ENCODE peak calls at places on chromosome 21, in four cellular contexts. One of them, this sample, is unnamed.

GRCh38 chr21:40680311-40680710 is 166.6 kb downstream of the DSCAM start:
- DNase-seq in endodermal cell: no peak
- DNase-seq in psoas muscle: no peak
- DNase-seq in neural progenitor cell: peak; percentile 13
- DNase-seq in this sample: no peak

GRCh38 chr21:16532841-16533240 is 803.1 kb downstream of the USP25 start:
- DNase-seq in neural progenitor cell: no peak
- DNase-seq in endodermal cell: no peak
- DNase-seq in psoas muscle: no peak
- DNase-seq in this sample: no peak

GRCh38 chr21:32099812-32100416 is 178.9 kb downstream of the MIS18A start:
- DNase-seq in neural progenitor cell: peak; percentile 45
- DNase-seq in psoas muscle: no peak
- DNase-seq in endodermal cell: peak; percentile 56
- DNase-seq in this sample: no peak

GRCh38 chr21:27408826-27409225 is 441.9 kb upstream of the ADAMTS5 start:
- DNase-seq in neural progenitor cell: no peak
- DNase-seq in endodermal cell: no peak
- DNase-seq in psoas muscle: no peak
- DNase-seq in this sample: no peak

GRCh38 chr21:36048357-36048756 is 12.0 kb downstream of the SETD4 start:
- DNase-seq in endodermal cell: no peak
- DNase-seq in neural progenitor cell: no peak
- DNase-seq in psoas muscle: no peak
- DNase-seq in this sample: no peak

GRCh38 chr21:40595806-40596205 is 251.2 kb downstream of the DSCAM start:
- DNase-seq in psoas muscle: no peak
- DNase-seq in neural progenitor cell: no peak
- DNase-seq in endodermal cell: no peak
- DNase-seq in this sample: no peak

GRCh38 chr21:37149411-37149810 is 76.4 kb downstream of the TTC3 start:
- DNase-seq in psoas muscle: no peak
- DNase-seq in neural progenitor cell: no peak
- DNase-seq in endodermal cell: no peak
- DNase-seq in this sample: no peak

GRCh38 chr21:41217656-41218380 is 49.9 kb downstream of the BACE2 start:
- DNase-seq in endodermal cell: peak; percentile 68
- DNase-seq in psoas muscle: peak; percentile 46
- DNase-seq in neural progenitor cell: peak; percentile 32
- DNase-seq in this sample: no peak

DNA sequence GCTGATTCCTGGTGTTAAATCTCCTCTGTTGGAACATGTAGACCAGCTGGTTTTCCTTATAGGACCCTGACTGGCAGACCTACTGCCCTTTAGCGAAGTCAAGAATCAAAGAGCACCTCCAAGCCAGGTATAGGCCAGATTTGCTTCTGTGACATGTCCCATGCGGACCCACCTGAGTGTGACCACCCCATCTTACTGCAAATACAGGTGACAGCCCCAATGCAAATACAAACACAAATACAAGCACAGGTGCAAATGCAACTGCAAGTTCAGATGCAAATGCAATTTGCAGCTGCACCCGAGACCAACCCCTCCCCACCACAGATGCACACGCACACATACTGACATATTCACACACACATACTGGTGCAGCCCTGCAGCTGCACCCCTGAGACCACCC is 72.3 kb downstream of the SIK1 start:
- DNase-seq in psoas muscle: no peak
- DNase-seq in endodermal cell: no peak
- DNase-seq in neural progenitor cell: no peak
- DNase-seq in this sample: no peak
- H3K4me3 ChIP-seq in psoas muscle: no peak overlapping the region
- H3K4me3 ChIP-seq in endodermal cell: no peak overlapping the region
- H3K4me3 ChIP-seq in neural progenitor cell: no peak overlapping the region
- H3K4me3 ChIP-seq in this sample: no peak overlapping the region

GRCh38 chr21:15058718-15059316 is 6.0 kb downstream of the NRIP1 start:
- DNase-seq in psoas muscle: no peak
- DNase-seq in endodermal cell: no peak
- DNase-seq in neural progenitor cell: no peak
- DNase-seq in this sample: peak; percentile 34
- H3K4me1 ChIP-seq in psoas muscle: peaks cover 92% of the 10 kb centered on the region
- H3K4me1 ChIP-seq in endodermal cell: peaks cover 32% of the 10 kb centered on the region
- H3K4me1 ChIP-seq in neural progenitor cell: peaks cover 56% of the 10 kb centered on the region
- H3K4me1 ChIP-seq in this sample: peaks cover 32% of the 10 kb centered on the region

GRCh38 chr21:45540601-45540970 is 1.7 kb downstream of the SLC19A1 start:
- DNase-seq in endodermal cell: no peak
- DNase-seq in psoas muscle: no peak
- DNase-seq in neural progenitor cell: no peak
- DNase-seq in this sample: no peak
- H3K4me3 ChIP-seq in endodermal cell: no peak overlapping the region
- H3K4me3 ChIP-seq in psoas muscle: no peak overlapping the region
- H3K4me3 ChIP-seq in neural progenitor cell: no peak overlapping the region
- H3K4me3 ChIP-seq in this sample: no peak overlapping the region

DNA sequence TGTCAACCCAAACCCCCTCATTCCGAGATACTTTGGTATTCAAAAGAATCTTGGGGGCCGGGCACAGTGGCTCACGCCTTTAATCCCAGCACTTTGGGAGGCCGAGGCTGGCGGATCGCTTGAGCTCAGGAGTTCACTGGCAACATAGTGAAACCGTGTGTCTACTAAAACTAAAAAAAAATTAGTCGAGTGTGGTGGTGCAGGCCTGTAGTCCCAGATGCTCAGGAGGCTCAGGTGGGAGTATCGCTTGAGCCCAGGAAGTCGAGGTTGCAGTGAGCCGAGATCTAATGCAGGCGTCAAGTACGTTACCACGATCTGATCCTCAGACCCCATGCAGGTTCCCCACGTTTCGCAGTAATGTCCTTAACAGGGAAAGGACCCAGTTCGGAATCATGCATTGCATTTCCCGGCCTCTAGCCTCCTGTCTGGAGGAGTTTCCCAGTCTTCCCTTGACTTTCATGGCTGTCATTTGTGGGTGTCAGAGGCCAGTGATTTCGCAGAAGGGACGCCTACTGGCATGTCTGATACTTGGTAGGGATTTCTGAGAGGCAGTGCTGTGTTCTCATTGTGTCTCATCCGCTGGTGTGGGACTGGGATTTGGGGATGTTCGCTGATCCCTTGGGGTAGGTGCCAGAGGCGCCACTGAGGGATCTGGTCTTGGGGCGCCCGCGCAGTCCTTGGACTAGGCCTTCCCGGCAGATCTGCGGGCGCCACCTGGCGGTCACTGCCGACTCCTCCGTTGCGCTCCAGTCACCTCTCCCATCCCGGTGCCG is 39.3 kb upstream of the HMGN1 start:
- DNase-seq in psoas muscle: peak; percentile 93
- DNase-seq in neural progenitor cell: peak; percentile 90
- DNase-seq in endodermal cell: peak; percentile 98
- DNase-seq in this sample: peak; percentile 94
- H3K4me1 ChIP-seq in psoas muscle: peaks cover 18% of the 10 kb centered on the region
- H3K4me1 ChIP-seq in neural progenitor cell: peaks cover 28% of the 10 kb centered on the region
- H3K4me1 ChIP-seq in endodermal cell: peaks cover 5% of the 10 kb centered on the region
- H3K4me1 ChIP-seq in this sample: no peaks in the 10 kb centered on the region

GRCh38 chr21:19535356-19535755 is 1131.8 kb upstream of the TMPRSS15 start:
- DNase-seq in psoas muscle: no peak
- DNase-seq in endodermal cell: no peak
- DNase-seq in neural progenitor cell: no peak
- DNase-seq in this sample: no peak
- H3K4me3 ChIP-seq in psoas muscle: no peak overlapping the region
- H3K4me3 ChIP-seq in endodermal cell: no peak overlapping the region
- H3K4me3 ChIP-seq in neural progenitor cell: no peak overlapping the region
- H3K4me3 ChIP-seq in this sample: no peak overlapping the region

GRCh38 chr21:35048183-35048601 is 910 bp downstream of the RUNX1 start:
- DNase-seq in neural progenitor cell: peak; percentile 41
- DNase-seq in psoas muscle: peak; percentile 69
- DNase-seq in endodermal cell: no peak
- DNase-seq in this sample: peak; percentile 77
- H3K4me1 ChIP-seq in neural progenitor cell: peaks cover 23% of the 10 kb centered on the region
- H3K4me1 ChIP-seq in psoas muscle: peaks cover 40% of the 10 kb centered on the region
- H3K4me1 ChIP-seq in endodermal cell: peaks cover 4% of the 10 kb centered on the region
- H3K4me1 ChIP-seq in this sample: peaks cover 22% of the 10 kb centered on the region